ENCODE peak calls at places on chromosomes 3 and 15, in seven cellular contexts. D, Q, U, C, S, M and V are unnamed samples.

GRCh38 chr3:187382609-187383151 is 14.5 kb downstream of the RTP4 start:
- DNase-seq in D (no peak), M (peak), C (no peak), U (no peak), Q (no peak), S (no peak), V (no peak)

GRCh38 chr15:70293138-70293537 is 195.4 kb upstream of the TLE3 start:
- DNase-seq in S (no peak), M (no peak), Q (no peak), D (no peak), U (no peak), C (no peak), V (no peak)

GRCh38 chr15:55703873-55704285 is 39.1 kb downstream of the PRTG start:
- DNase-seq in S (no peak), M (no peak), U (no peak), Q (no peak), D (no peak), C (no peak), V (peak)

GRCh38 chr3:169699536-169700050 is 36.1 kb upstream of the MECOM start:
- DNase-seq in M (no peak), C (no peak), D (peak), Q (no peak), S (no peak), U (no peak), V (no peak)

GRCh38 chr3:147421184-147421912 is 12.2 kb downstream of the ZIC1 start:
- DNase-seq in D (no peak), S (no peak), C (no peak), U (no peak), Q (no peak), M (no peak), V (no peak)

GRCh38 chr3:109702252-109702651 is 364.9 kb upstream of the DPPA4 start:
- DNase-seq in S (no peak), Q (peak), M (no peak), C (no peak), U (no peak), D (no peak), V (peak)

GRCh38 chr15:51861557-51862350 is 32.3 kb downstream of the TMOD3 start:
- DNase-seq in M (no peak), U (peak), C (no peak), S (no peak), Q (no peak), D (no peak), V (no peak)

GRCh38 chr15:78175333-78175732 is 26.2 kb downstream of the IDH3A start:
- DNase-seq in M (no peak), C (no peak), D (no peak), Q (no peak), S (no peak), U (no peak), V (no peak)

GRCh38 chr15:98649996-98650870 is 1.9 kb downstream of the IGF1R start:
- DNase-seq in U (peak), C (peak), D (peak), M (peak), Q (peak), S (no peak), V (peak)

GRCh38 chr3:111534701-111535100 is 7.3 kb upstream of the CD96 start:
- DNase-seq in D (no peak), U (no peak), M (no peak), C (no peak), S (no peak), Q (peak), V (no peak)

GRCh38 chr3:138438896-138439295 is 4.5 kb downstream of the ESYT3 start:
- DNase-seq in U (no peak), S (no peak), Q (no peak), C (no peak), D (peak), M (no peak), V (no peak)

GRCh38 chr15:71044006-71044405 is 71.3 kb upstream of the THSD4 start:
- DNase-seq in D (no peak), Q (peak), S (no peak), M (no peak), U (no peak), C (no peak), V (no peak)

GRCh38 chr15:41827880-41828746 is at the start of gene JMJD7:
- DNase-seq in S (peak), M (peak), D (peak), C (peak), U (peak), Q (peak), V (peak)

GRCh38 chr3:185924375-185924774 is 13.4 kb downstream of the TRA2B start:
- DNase-seq in M (no peak), D (no peak), C (no peak), Q (no peak), U (no peak), S (no peak), V (no peak)

GRCh38 chr15:28935316-28935715 is 49.5 kb downstream of the APBA2 start:
- DNase-seq in M (no peak), U (peak), C (no peak), S (no peak), Q (no peak), D (no peak), V (peak)

GRCh38 chr3:134212898-134213665 is 37.6 kb downstream of the RYK start:
- DNase-seq in Q (peak), D (peak), S (peak), U (peak), C (peak), M (peak), V (peak)

GRCh38 chr3:126156468-126156867 is 23.9 kb downstream of the ALDH1L1 start:
- DNase-seq in M (no peak), D (no peak), S (peak), U (peak), Q (no peak), C (no peak), V (peak)

GRCh38 chr3:141050913-141051632 is at the start of gene SPSB4:
- DNase-seq in U (no peak), D (peak), S (no peak), Q (peak), M (peak), C (no peak), V (no peak)

GRCh38 chr15:62067448-62068044 is 769 bp downstream of the C2CD4A start:
- DNase-seq in C (peak), U (no peak), Q (peak), D (peak), M (peak), S (no peak), V (no peak)

GRCh38 chr3:43549626-43550025 is 72.2 kb downstream of the ANO10 start:
- DNase-seq in C (no peak), S (no peak), Q (no peak), D (no peak), U (no peak), M (no peak), V (no peak)

GRCh38 chr3:81249540-81250029 is 511.9 kb downstream of the GBE1 start:
- DNase-seq in S (no peak), D (no peak), C (no peak), U (no peak), M (peak), Q (no peak), V (peak)

GRCh38 chr3:194854290-194855024 is 168.8 kb downstream of the FAM43A start:
- DNase-seq in D (no peak), Q (no peak), U (no peak), S (no peak), M (no peak), C (no peak), V (no peak)

GRCh38 chr3:23996058-23996457 is 51.0 kb downstream of the NR1D2 start:
- DNase-seq in D (no peak), C (no peak), Q (no peak), M (no peak), U (no peak), S (no peak), V (no peak)

GRCh38 chr15:52790941-52791751 is 1.0 kb upstream of the ONECUT1 start:
- DNase-seq in C (no peak), M (peak), U (no peak), S (no peak), Q (no peak), D (no peak), V (no peak)

GRCh38 chr3:194255252-194256039 is 95.7 kb downstream of the CPN2 start:
- DNase-seq in D (peak), C (peak), M (peak), U (peak), Q (no peak), S (peak), V (peak)

GRCh38 chr3:178155521-178155920 is 380.7 kb upstream of the KCNMB2 start:
- DNase-seq in U (no peak), D (no peak), M (no peak), Q (no peak), C (no peak), S (no peak), V (no peak)

GRCh38 chr15:75532413-75533250 is 46.5 kb downstream of the PTPN9 start:
- DNase-seq in C (peak), U (peak), S (no peak), Q (peak), M (peak), D (peak), V (peak)
- TF ChIP-seq CTCF in C (peak), U (peak), S (peak), Q (peak), M (peak), D (peak), V (peak)

GRCh38 chr3:190424478-190425439 is 24.9 kb downstream of the TMEM207 start:
- DNase-seq in Q (peak), U (no peak), D (peak), S (peak), M (peak), C (peak), V (peak)
- H3K4me3 ChIP-seq in Q (no peak), U (no peak), D (no peak), S (no peak), M (no peak), C (no peak), V (peak)

DNA sequence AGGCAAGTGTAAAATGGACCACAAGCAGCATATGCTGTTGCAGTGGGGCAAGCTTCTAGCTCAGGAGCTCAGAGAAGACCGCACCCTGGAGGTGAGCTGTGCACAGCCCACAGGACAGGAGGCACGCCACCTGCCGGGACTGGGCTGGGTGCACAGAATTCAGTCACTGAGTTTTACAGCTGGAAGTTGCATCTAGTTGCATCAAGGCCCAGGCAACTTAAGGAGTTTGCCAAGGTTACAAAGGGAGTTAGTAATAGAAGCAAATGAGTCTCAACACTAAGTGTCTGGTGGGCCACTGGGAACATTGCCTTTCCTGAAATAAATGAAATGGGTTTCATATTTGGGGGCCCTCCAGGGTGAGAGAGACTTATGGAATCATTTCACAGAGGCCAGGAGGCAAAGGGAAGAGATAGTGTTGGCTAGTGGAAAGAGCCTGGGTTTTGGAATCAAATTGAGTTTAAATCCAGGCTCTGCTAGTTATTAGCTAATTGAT is 36.0 kb upstream of the TIMP4 start:
- DNase-seq in U (no peak), S (peak), M (peak), C (peak), Q (peak), D (no peak), V (peak)
- TF ChIP-seq CTCF in U (no peak), S (peak), M (no peak), C (peak), Q (peak), D (no peak), V (peak)

GRCh38 chr15:64883097-64883581 is 28.6 kb upstream of the ANKDD1A start:
- DNase-seq in U (no peak), Q (peak), D (peak), M (no peak), C (no peak), S (peak), V (peak)

GRCh38 chr15:64888336-64888735 is 23.4 kb upstream of the ANKDD1A start:
- DNase-seq in D (no peak), U (no peak), C (no peak), M (no peak), S (no peak), Q (no peak), V (no peak)

GRCh38 chr15:64878708-64879107 is 33.0 kb upstream of the ANKDD1A start:
- DNase-seq in C (no peak), M (no peak), D (no peak), S (no peak), U (no peak), Q (no peak), V (no peak)

GRCh38 chr15:64883997-64884511 is 27.6 kb upstream of the ANKDD1A start:
- DNase-seq in S (no peak), M (peak), Q (peak), U (peak), C (peak), D (peak), V (peak)
- H3K4me3 ChIP-seq in S (no peak), M (no peak), Q (no peak), U (no peak), C (no peak), D (no peak), V (no peak)